ENCODE peak calls at places on chromosomes 13 and 19, in four cellular contexts. One of them, this sample, is unnamed.

GRCh38 chr13:94342436-94343242 is 136.8 kb downstream of the DCT start:
- DNase-seq in GM12865: no peak
- DNase-seq in breast epithelium: no peak
- DNase-seq in lower lobe of right lung: no peak
- DNase-seq in this sample: no peak

GRCh38 chr13:107348471-107348870 is 780.5 kb upstream of the ARGLU1 start:
- DNase-seq in GM12865: no peak
- DNase-seq in breast epithelium: no peak
- DNase-seq in lower lobe of right lung: no peak
- DNase-seq in this sample: no peak

GRCh38 chr19:46470376-46470775 is 987 bp downstream of the PNMA8A start:
- DNase-seq in GM12865: no peak
- DNase-seq in breast epithelium: no peak
- DNase-seq in lower lobe of right lung: no peak
- DNase-seq in this sample: no peak

GRCh38 chr13:30581582-30581981 is 36.1 kb upstream of the USPL1 start:
- DNase-seq in GM12865: peak
- DNase-seq in breast epithelium: no peak
- DNase-seq in lower lobe of right lung: no peak
- DNase-seq in this sample: no peak

GRCh38 chr13:98478134-98479129 is 98.5 kb downstream of the STK24 start:
- DNase-seq in GM12865: peak
- DNase-seq in breast epithelium: no peak
- DNase-seq in lower lobe of right lung: no peak
- DNase-seq in this sample: peak

GRCh38 chr13:30235206-30235605 is 72.1 kb downstream of the KATNAL1 start:
- DNase-seq in GM12865: peak
- DNase-seq in breast epithelium: no peak
- DNase-seq in lower lobe of right lung: no peak
- DNase-seq in this sample: no peak

GRCh38 chr19:58304748-58305064 is 471 bp upstream of the ERVK3-1 start:
- DNase-seq in GM12865: no peak
- DNase-seq in breast epithelium: no peak
- DNase-seq in lower lobe of right lung: no peak
- DNase-seq in this sample: no peak

GRCh38 chr13:48750588-48751383 is 97.1 kb downstream of the CYSLTR2 start:
- DNase-seq in GM12865: no peak
- DNase-seq in breast epithelium: no peak
- DNase-seq in lower lobe of right lung: no peak
- DNase-seq in this sample: no peak

GRCh38 chr19:52664461-52664860 is 26.3 kb upstream of the ZNF83 start:
- DNase-seq in GM12865: no peak
- DNase-seq in breast epithelium: no peak
- DNase-seq in lower lobe of right lung: no peak
- DNase-seq in this sample: no peak

GRCh38 chr19:46849610-46850009 is 1.0 kb downstream of the AP2S1 start:
- DNase-seq in GM12865: no peak
- DNase-seq in breast epithelium: peak
- DNase-seq in lower lobe of right lung: no peak
- DNase-seq in this sample: no peak

GRCh38 chr13:83829800-83830199 is 52.5 kb downstream of the SLITRK1 start:
- DNase-seq in GM12865: no peak
- DNase-seq in breast epithelium: no peak
- DNase-seq in lower lobe of right lung: no peak
- DNase-seq in this sample: no peak

GRCh38 chr19:51462276-51462675 is 4.0 kb upstream of the SIGLEC8 start:
- DNase-seq in GM12865: no peak
- DNase-seq in breast epithelium: no peak
- DNase-seq in lower lobe of right lung: no peak
- DNase-seq in this sample: no peak

GRCh38 chr19:27794444-27795042 is 1418.4 kb downstream of the UQCRFS1 start:
- DNase-seq in GM12865: peak
- DNase-seq in breast epithelium: no peak
- DNase-seq in lower lobe of right lung: no peak
- DNase-seq in this sample: no peak

GRCh38 chr13:50916701-50917184 is 7.2 kb downstream of the RNASEH2B start:
- DNase-seq in GM12865: peak
- DNase-seq in breast epithelium: no peak
- DNase-seq in lower lobe of right lung: peak
- DNase-seq in this sample: no peak

GRCh38 chr13:110345701-110346100 is 38.6 kb downstream of the COL4A2 start:
- DNase-seq in GM12865: no peak
- DNase-seq in breast epithelium: no peak
- DNase-seq in lower lobe of right lung: no peak
- DNase-seq in this sample: no peak

GRCh38 chr13:44795176-44795575 is 194.1 kb downstream of the NUFIP1 start:
- DNase-seq in GM12865: no peak
- DNase-seq in breast epithelium: no peak
- DNase-seq in lower lobe of right lung: no peak
- DNase-seq in this sample: no peak

GRCh38 chr13:95317037-95317989 is 16.1 kb upstream of the ABCC4 start:
- DNase-seq in GM12865: no peak
- DNase-seq in breast epithelium: no peak
- DNase-seq in lower lobe of right lung: no peak
- DNase-seq in this sample: no peak

GRCh38 chr13:94860981-94861407 is 148.6 kb upstream of the SOX21 start:
- DNase-seq in GM12865: no peak
- DNase-seq in breast epithelium: no peak
- DNase-seq in lower lobe of right lung: no peak
- DNase-seq in this sample: no peak

DNA sequence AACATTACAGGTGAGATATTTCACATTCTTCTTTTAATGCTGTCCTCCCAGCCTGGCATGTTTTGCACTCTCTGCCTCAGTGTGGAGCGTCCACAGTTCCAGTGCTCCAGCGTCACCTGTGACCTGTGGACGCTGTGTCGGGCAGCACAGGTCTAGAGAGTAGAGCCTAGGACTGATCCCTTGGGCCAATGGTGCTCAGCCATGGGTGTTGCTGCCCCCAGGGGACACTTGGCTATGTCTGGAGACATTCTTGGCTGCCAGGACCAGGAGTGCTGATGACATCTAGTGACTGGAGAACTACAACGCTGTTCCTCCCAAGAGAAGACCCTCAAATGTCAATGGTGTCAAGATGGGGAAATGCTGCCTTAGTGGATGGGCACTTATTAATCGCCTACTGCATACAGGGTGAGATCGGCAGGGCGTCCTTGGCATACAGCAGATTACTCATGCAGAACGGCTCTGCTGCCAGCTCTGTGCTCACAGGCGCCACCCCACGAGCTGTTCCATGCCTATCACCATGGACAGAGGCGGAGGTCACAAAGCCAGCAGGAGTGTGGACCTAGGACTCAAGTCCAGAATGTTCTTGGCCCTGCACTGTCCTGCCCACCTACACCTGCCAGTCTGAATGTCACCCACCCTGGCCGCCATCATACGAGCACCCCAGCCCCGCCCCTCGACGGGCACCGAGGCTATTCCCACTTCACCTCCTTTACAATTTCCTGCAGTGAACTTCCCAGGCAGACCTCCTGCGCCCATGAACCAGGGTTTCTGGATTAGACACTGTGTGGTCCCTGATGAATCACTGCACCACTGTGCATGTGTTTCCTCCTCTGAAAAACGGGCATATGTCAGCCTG is 13.9 kb upstream of the MADCAM1 start:
- DNase-seq in GM12865: no peak
- DNase-seq in breast epithelium: no peak
- DNase-seq in lower lobe of right lung: no peak
- DNase-seq in this sample: no peak
- TF ChIP-seq CTCF in GM12865: no peak
- TF ChIP-seq CTCF in breast epithelium: no peak
- TF ChIP-seq CTCF in lower lobe of right lung: no peak
- TF ChIP-seq CTCF in this sample: no peak

GRCh38 chr19:6271721-6272410 is 7.9 kb downstream of the MLLT1 start:
- DNase-seq in GM12865: no peak
- DNase-seq in breast epithelium: peak
- DNase-seq in lower lobe of right lung: peak
- DNase-seq in this sample: no peak
- TF ChIP-seq CTCF in GM12865: no peak
- TF ChIP-seq CTCF in breast epithelium: no peak
- TF ChIP-seq CTCF in lower lobe of right lung: no peak
- TF ChIP-seq CTCF in this sample: peak

DNA sequence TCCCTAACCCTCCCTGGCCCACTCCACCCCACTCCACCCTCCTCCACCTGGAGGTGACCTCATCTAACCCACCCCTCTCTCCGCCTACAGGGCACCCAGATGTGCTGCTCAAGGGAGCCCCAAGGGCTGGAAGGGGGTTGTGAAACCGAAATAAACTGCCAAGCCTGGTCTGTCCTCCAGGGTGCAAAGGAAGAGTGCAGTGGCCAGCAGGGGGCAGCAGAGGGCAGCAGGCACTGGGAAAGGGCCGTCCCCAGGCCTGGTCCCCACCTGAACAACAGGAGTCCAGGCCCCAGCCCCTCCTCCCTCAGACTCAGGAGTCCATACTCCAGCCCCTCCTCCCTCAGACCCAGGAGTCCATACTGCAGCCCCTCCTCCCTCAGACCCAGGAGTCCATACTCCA is 8.4 kb upstream of the BCAM start:
- DNase-seq in GM12865: peak
- DNase-seq in breast epithelium: peak
- DNase-seq in lower lobe of right lung: peak
- DNase-seq in this sample: peak
- TF ChIP-seq CTCF in GM12865: peak
- TF ChIP-seq CTCF in breast epithelium: peak
- TF ChIP-seq CTCF in lower lobe of right lung: peak
- TF ChIP-seq CTCF in this sample: peak

DNA sequence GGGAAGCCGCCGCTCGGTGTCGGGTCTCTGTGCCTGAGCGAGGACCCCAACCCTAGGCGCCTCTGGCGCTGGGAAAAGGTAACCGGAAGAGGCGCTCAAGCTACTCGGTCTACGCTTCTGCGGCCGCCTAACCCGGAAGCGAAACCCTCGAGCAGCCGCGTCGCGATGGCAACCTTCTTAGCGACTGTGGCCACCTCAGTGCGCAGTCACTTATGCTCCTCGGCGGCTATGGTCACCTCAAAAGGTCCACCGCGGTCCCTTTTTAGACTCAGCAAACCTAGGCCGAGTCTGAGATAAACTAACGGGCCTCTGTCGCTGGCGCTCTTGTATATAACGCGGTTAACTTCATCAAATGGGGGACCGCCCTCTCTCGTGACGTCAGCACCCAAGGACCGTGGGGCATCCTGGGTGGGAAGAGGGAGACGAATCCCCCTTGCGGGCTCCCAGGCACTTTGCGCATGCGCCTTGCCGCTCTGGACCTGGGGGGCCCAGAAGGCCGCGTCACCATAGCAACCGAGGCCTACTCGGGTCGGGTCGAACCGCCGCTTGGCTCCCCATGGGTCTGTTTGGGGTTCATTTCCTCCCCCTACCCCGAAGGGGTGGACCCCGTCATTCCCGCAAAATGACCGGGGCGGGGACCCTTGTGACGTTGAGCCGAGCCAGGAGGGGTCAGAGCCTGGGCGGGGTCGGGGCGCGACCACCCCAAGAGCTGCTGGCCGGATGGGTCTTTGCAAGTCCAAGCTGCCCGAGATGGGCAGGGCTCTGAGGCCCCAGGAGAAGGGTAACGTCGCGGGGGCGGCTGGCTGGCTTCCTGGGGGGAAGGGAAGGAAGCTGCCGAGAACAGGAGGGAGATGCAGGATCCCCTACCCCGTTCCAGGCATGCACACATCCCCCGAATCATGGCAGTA is at the start of gene GTF2F1:
- DNase-seq in GM12865: peak
- DNase-seq in breast epithelium: peak
- DNase-seq in lower lobe of right lung: peak
- DNase-seq in this sample: peak
- TF ChIP-seq CTCF in GM12865: peak
- TF ChIP-seq CTCF in breast epithelium: no peak
- TF ChIP-seq CTCF in lower lobe of right lung: peak
- TF ChIP-seq CTCF in this sample: no peak

GRCh38 chr19:9847087-9847671 is 12.1 kb downstream of the PIN1 start:
- DNase-seq in GM12865: peak
- DNase-seq in breast epithelium: no peak
- DNase-seq in lower lobe of right lung: no peak
- DNase-seq in this sample: peak
- TF ChIP-seq CTCF in GM12865: no peak
- TF ChIP-seq CTCF in breast epithelium: peak
- TF ChIP-seq CTCF in lower lobe of right lung: peak
- TF ChIP-seq CTCF in this sample: peak

This sample was measured in D721Med.